ENCODE peak calls at places on chromosome 19, in four cellular contexts. P, X, F and R are unnamed samples.

GRCh38 chr19:9724157-9724556 is 44.4 kb downstream of the ZNF846 start:
- DNase-seq in F (no peak), P (no peak), X (no peak), R (no peak)

GRCh38 chr19:14366529-14366928 is 14.7 kb upstream of the ADGRE5 start:
- DNase-seq in F (peak; percentile 78), X (peak; percentile 64), P (no peak), R (peak; percentile 93)

GRCh38 chr19:39845621-39846175 is 481 bp downstream of the FBL start:
- DNase-seq in F (peak; percentile 70), P (peak; percentile 5), X (no peak), R (no peak)

GRCh38 chr19:48190288-48191284 is 20.1 kb downstream of the ZSWIM9 start:
- DNase-seq in X (peak; percentile 82), F (peak; percentile 43), P (no peak), R (peak; percentile 68)

GRCh38 chr19:2735374-2735773 is 4.4 kb downstream of the SLC39A3 start:
- DNase-seq in P (no peak), X (no peak), F (no peak), R (no peak)

GRCh38 chr19:54026656-54027055 is 35.2 kb downstream of the CACNG6 start:
- DNase-seq in X (no peak), F (no peak), P (no peak), R (no peak)

GRCh38 chr19:4713384-4713951 is 10.2 kb downstream of the DPP9 start:
- DNase-seq in P (peak; percentile 83), X (peak; percentile 99), F (peak; percentile 95), R (peak; percentile 87)

GRCh38 chr19:2974342-2974932 is 2.9 kb upstream of the TLE6 start:
- DNase-seq in X (peak; percentile 36), F (peak; percentile 21), P (no peak), R (no peak)

GRCh38 chr19:44303976-44304568 is 753 bp downstream of the ZNF235 start:
- DNase-seq in F (peak; percentile 62), X (peak; percentile 47), P (peak; percentile 4), R (no peak)

GRCh38 chr19:35264281-35265125 is 4.3 kb upstream of the USF2 start:
- DNase-seq in F (no peak), X (no peak), P (no peak), R (peak; percentile 13)

GRCh38 chr19:14333101-14333871 is 48.0 kb upstream of the ADGRE5 start:
- DNase-seq in X (peak; percentile 31), F (peak; percentile 51), P (no peak), R (peak; percentile 53)

GRCh38 chr19:41563847-41564514 is 12.0 kb upstream of the CEACAM21 start:
- DNase-seq in X (no peak), P (no peak), F (no peak), R (no peak)

GRCh38 chr19:49793561-49793840 is 19.6 kb downstream of the FUZ start:
- DNase-seq in X (peak; percentile 53), P (no peak), F (peak; percentile 74), R (no peak)

GRCh38 chr19:40221858-40222619 is 3.9 kb upstream of the TTC9B start:
- DNase-seq in P (peak; percentile 73), X (peak; percentile 94), F (peak; percentile 93), R (peak; percentile 63)

GRCh38 chr19:38079926-38080380 is 144.1 kb downstream of the DPF1 start:
- DNase-seq in F (peak; percentile 92), P (peak; percentile 40), X (peak; percentile 92), R (no peak)

GRCh38 chr19:10260141-10260584 is 8.1 kb downstream of the MRPL4 start:
- DNase-seq in F (no peak), P (no peak), X (no peak), R (no peak)

GRCh38 chr19:57560049-57560491 is 407 bp upstream of the ZNF550 start:
- DNase-seq in F (peak; percentile 94), X (peak; percentile 81), P (no peak), R (no peak)

GRCh38 chr19:38073806-38074685 is 150.0 kb downstream of the DPF1 start:
- DNase-seq in F (peak; percentile 68), X (no peak), P (no peak), R (no peak)

GRCh38 chr19:20503536-20503935 is 62.0 kb downstream of the ZNF737 start:
- DNase-seq in P (no peak), X (peak; percentile 58), F (peak; percentile 31), R (no peak)

GRCh38 chr19:38719761-38720558 is 24.3 kb downstream of the CAPN12 start:
- DNase-seq in P (no peak), F (no peak), X (no peak), R (no peak)

GRCh38 chr19:19342086-19343015 is 21.7 kb downstream of the MAU2 start:
- DNase-seq in P (no peak), X (peak; percentile 63), F (peak; percentile 77), R (peak; percentile 37)

GRCh38 chr19:52689804-52690394 is 44.9 kb downstream of the ZNF611 start:
- DNase-seq in X (no peak), P (no peak), F (peak; percentile 45), R (peak; percentile 54)

GRCh38 chr19:53647350-53647749 is 15.6 kb downstream of the DPRX start:
- DNase-seq in X (no peak), P (no peak), F (no peak), R (no peak)

GRCh38 chr19:48878219-48879024 is 6.2 kb downstream of the PPP1R15A start:
- DNase-seq in F (peak; percentile 55), X (no peak), P (no peak), R (no peak)

GRCh38 chr19:45547965-45548609 is 36.5 kb downstream of the OPA3 start:
- DNase-seq in F (peak; percentile 86), X (peak; percentile 58), P (no peak), R (peak; percentile 67)

GRCh38 chr19:49555600-49556411 is 24.6 kb downstream of the NOSIP start:
- DNase-seq in F (peak; percentile 69), X (peak; percentile 55), P (no peak), R (peak; percentile 59)

GRCh38 chr19:49875801-49876421 is 1.2 kb downstream of the AKT1S1 start:
- DNase-seq in F (peak; percentile 69), X (no peak), P (no peak), R (peak; percentile 51)

GRCh38 chr19:13095934-13096890 is 6.4 kb downstream of the LYL1 start:
- DNase-seq in X (no peak), P (no peak), F (no peak), R (peak; percentile 57)

GRCh38 chr19:52188822-52189744 is 769 bp upstream of the PPP2R1A start:
- DNase-seq in X (no peak), F (peak; percentile 87), P (no peak), R (peak; percentile 97)

GRCh38 chr19:43807651-43808050 is 5.4 kb upstream of the LYPD5 start:
- DNase-seq in X (no peak), F (no peak), P (no peak), R (no peak)

GRCh38 chr19:18663940-18664530 is 19.4 kb upstream of the CRTC1 start:
- DNase-seq in F (no peak), P (no peak), X (no peak), R (no peak)

GRCh38 chr19:3822683-3823344 is 36.6 kb upstream of the MATK start:
- DNase-seq in F (no peak), X (no peak), P (no peak), R (no peak)

GRCh38 chr19:33798701-33799111 is 2.0 kb downstream of the KCTD15 start:
- DNase-seq in X (no peak), F (peak; percentile 70), P (no peak), R (no peak)

GRCh38 chr19:13981467-13981866 is 24.7 kb downstream of the RFX1 start:
- DNase-seq in P (no peak), F (no peak), X (no peak), R (peak; percentile 70)

GRCh38 chr19:48490980-48491792 is 20.4 kb downstream of the LMTK3 start:
- DNase-seq in X (no peak), P (no peak), F (peak; percentile 39), R (peak; percentile 56)

GRCh38 chr19:18417250-18418033 is 1.8 kb upstream of the SSBP4 start:
- DNase-seq in F (peak; percentile 93), P (no peak), X (peak; percentile 69), R (no peak)

GRCh38 chr19:16631465-16631864 is 3.5 kb upstream of the MED26 start:
- DNase-seq in P (no peak), X (no peak), F (no peak), R (no peak)